ENCODE peak calls at places on chromosome 10, in eight cellular contexts. W is coronary artery; H is nephron progenitor cell; A is smooth muscle cell of the brain vasculature; Z is neuronal stem cell; U is activated naive CD4-positive, alpha-beta T cell treated with anti-CD3 and anti-CD28 coated beads for 36 hours; F is A172; K is stimulated activated CD8-positive, alpha-beta memory T cell treated with anti-CD3 and anti-CD28 coated beads, Interleukin-7, amount 100 ng/mL, for 1 hour. C is an unnamed sample.
A peak's percentile ranks its signal among the peaks of the same experiment; 100 is the strongest.

GRCh38 chr10:100745882-100746412 is 565 bp downstream of the PAX2 start:
- DNase-seq in W (no peak), H (peak; percentile 67), A (no peak), Z (no peak), U (no peak), F (no peak), K (no peak), C (no peak)

GRCh38 chr10:12940791-12941190 is 60.7 kb downstream of the CCDC3 start:
- DNase-seq in W (peak; percentile 45), H (no peak), A (no peak), Z (no peak), U (no peak), F (no peak), K (no peak), C (no peak)

GRCh38 chr10:125206618-125207017 is 46.3 kb upstream of the CTBP2 start:
- DNase-seq in W (no peak), H (no peak), A (no peak), Z (no peak), U (no peak), F (no peak), K (no peak), C (no peak)

GRCh38 chr10:113087082-113088029 is 137.3 kb downstream of the TCF7L2 start:
- DNase-seq in W (peak; percentile 84), H (no peak), A (peak; percentile 97), Z (no peak), U (no peak), F (peak; percentile 99), K (no peak), C (peak; percentile 14)

GRCh38 chr10:116961305-116962251 is 43.4 kb downstream of the SHTN1 start:
- DNase-seq in W (no peak), H (no peak), A (no peak), Z (no peak), U (no peak), F (no peak), K (no peak), C (no peak)

GRCh38 chr10:94300042-94300441 is 62.7 kb downstream of the NOC3L start:
- DNase-seq in W (no peak), H (no peak), A (no peak), Z (no peak), U (no peak), F (no peak), K (no peak), C (no peak)

GRCh38 chr10:88472540-88472939 is 110.6 kb downstream of the RNLS start:
- DNase-seq in W (no peak), H (no peak), A (no peak), Z (no peak), U (no peak), F (no peak), K (no peak), C (no peak)

GRCh38 chr10:48309711-48310226 is 3.3 kb downstream of the MAPK8 start:
- DNase-seq in W (no peak), H (no peak), A (no peak), Z (no peak), U (no peak), F (peak; percentile 70), K (no peak), C (no peak)

GRCh38 chr10:110209399-110209925 is 2.1 kb downstream of the MXI1 start:
- DNase-seq in W (peak; percentile 85), H (peak; percentile 66), A (no peak), Z (peak; percentile 38), U (peak; percentile 84), F (no peak), K (peak; percentile 28), C (peak; percentile 90)

GRCh38 chr10:113454341-113455061 is 98.4 kb upstream of the HABP2 start:
- DNase-seq in W (no peak), H (peak; percentile 61), A (peak; percentile 21), Z (peak; percentile 38), U (peak; percentile 42), F (peak; percentile 34), K (no peak), C (peak; percentile 45)

GRCh38 chr10:201328-201771 is 66.1 kb downstream of the ZMYND11 start:
- DNase-seq in W (no peak), H (no peak), A (no peak), Z (no peak), U (no peak), F (peak; percentile 18), K (no peak), C (no peak)

GRCh38 chr10:132885451-132886210 is 56.7 kb downstream of the CFAP46 start:
- DNase-seq in W (no peak), H (no peak), A (no peak), Z (no peak), U (no peak), F (no peak), K (no peak), C (no peak)

GRCh38 chr10:1059902-1060301 is 3.7 kb downstream of the WDR37 start:
- DNase-seq in W (no peak), H (no peak), A (no peak), Z (no peak), U (no peak), F (no peak), K (no peak), C (no peak)

GRCh38 chr10:43801137-43801536 is 152.5 kb upstream of the ZNF32 start:
- DNase-seq in W (no peak), H (no peak), A (no peak), Z (no peak), U (no peak), F (no peak), K (no peak), C (no peak)

GRCh38 chr10:86871563-86872183 is 85.7 kb downstream of the MMRN2 start:
- DNase-seq in W (no peak), H (no peak), A (no peak), Z (no peak), U (no peak), F (no peak), K (no peak), C (no peak)

GRCh38 chr10:126082067-126082466 is 185.7 kb downstream of the FANK1 start:
- DNase-seq in W (no peak), H (no peak), A (no peak), Z (no peak), U (no peak), F (no peak), K (no peak), C (no peak)

GRCh38 chr10:131396108-131397010 is 84.8 kb upstream of the TCERG1L start:
- DNase-seq in W (no peak), H (no peak), A (no peak), Z (no peak), U (no peak), F (no peak), K (no peak), C (no peak)

GRCh38 chr10:97573021-97573420 is 442 bp downstream of the ANKRD2 start:
- DNase-seq in W (no peak), H (no peak), A (no peak), Z (no peak), U (no peak), F (peak; percentile 40), K (no peak), C (no peak)

GRCh38 chr10:3048114-3049019 is 19.0 kb upstream of the PFKP start:
- DNase-seq in W (no peak), H (peak; percentile 42), A (no peak), Z (no peak), U (no peak), F (peak; percentile 52), K (no peak), C (no peak)

GRCh38 chr10:72244573-72245038 is 28.5 kb upstream of the ASCC1 start:
- DNase-seq in W (no peak), H (no peak), A (no peak), Z (no peak), U (no peak), F (no peak), K (no peak), C (no peak)

GRCh38 chr10:62696798-62697197 is 107.7 kb upstream of the ADO start:
- DNase-seq in W (no peak), H (no peak), A (no peak), Z (no peak), U (no peak), F (no peak), K (no peak), C (no peak)

GRCh38 chr10:114188001-114188400 is 8.8 kb downstream of the TDRD1 start:
- DNase-seq in W (no peak), H (no peak), A (no peak), Z (no peak), U (no peak), F (no peak), K (no peak), C (no peak)

GRCh38 chr10:110206988-110207804 is at the start of gene MXI1:
- DNase-seq in W (peak; percentile 83), H (peak; percentile 65), A (no peak), Z (peak; percentile 71), U (peak; percentile 72), F (peak; percentile 71), K (no peak), C (peak; percentile 72)

GRCh38 chr10:84543077-84543476 is 214.7 kb downstream of the CCSER2 start:
- DNase-seq in W (no peak), H (no peak), A (no peak), Z (no peak), U (no peak), F (no peak), K (no peak), C (no peak)